ENCODE peak calls at places on chromosomes 2 and 18, in five cellular contexts. One of them, this sample, is unnamed.

GRCh38 chr2:48356701-48357322 is 173.1 kb upstream of the STON1 start:
- DNase-seq in activated CD4-positive, alpha-beta T cell treated with anti-CD3 and anti-CD28 coated beads, Interleukin-2, amount 50 U/mL, for 1 hour: no peak
- DNase-seq in osteocyte: no peak
- DNase-seq in renal cortical epithelial cell: peak; percentile 20
- DNase-seq in activated naive CD4-positive, alpha-beta T cell treated with Interleukin-2 at 50 U/mL for 16 hours: no peak
- DNase-seq in this sample: no peak

GRCh38 chr2:159497256-159497655 is 119.1 kb downstream of the BAZ2B start:
- DNase-seq in activated naive CD4-positive, alpha-beta T cell treated with Interleukin-2 at 50 U/mL for 16 hours: no peak
- DNase-seq in activated CD4-positive, alpha-beta T cell treated with anti-CD3 and anti-CD28 coated beads, Interleukin-2, amount 50 U/mL, for 1 hour: no peak
- DNase-seq in renal cortical epithelial cell: peak; percentile 85
- DNase-seq in osteocyte: no peak
- DNase-seq in this sample: no peak

GRCh38 chr18:36769611-36770314 is 59.0 kb downstream of the TPGS2 start:
- DNase-seq in activated naive CD4-positive, alpha-beta T cell treated with Interleukin-2 at 50 U/mL for 16 hours: no peak
- DNase-seq in osteocyte: no peak
- DNase-seq in renal cortical epithelial cell: no peak
- DNase-seq in activated CD4-positive, alpha-beta T cell treated with anti-CD3 and anti-CD28 coated beads, Interleukin-2, amount 50 U/mL, for 1 hour: no peak
- DNase-seq in this sample: peak; percentile 21

GRCh38 chr2:207394203-207394741 is 135.5 kb upstream of the CREB1 start:
- DNase-seq in activated naive CD4-positive, alpha-beta T cell treated with Interleukin-2 at 50 U/mL for 16 hours: no peak
- DNase-seq in osteocyte: no peak
- DNase-seq in renal cortical epithelial cell: peak; percentile 51
- DNase-seq in activated CD4-positive, alpha-beta T cell treated with anti-CD3 and anti-CD28 coated beads, Interleukin-2, amount 50 U/mL, for 1 hour: no peak
- DNase-seq in this sample: no peak

GRCh38 chr2:48253301-48253700 is 276.7 kb upstream of the STON1 start:
- DNase-seq in activated naive CD4-positive, alpha-beta T cell treated with Interleukin-2 at 50 U/mL for 16 hours: no peak
- DNase-seq in osteocyte: no peak
- DNase-seq in renal cortical epithelial cell: peak; percentile 12
- DNase-seq in activated CD4-positive, alpha-beta T cell treated with anti-CD3 and anti-CD28 coated beads, Interleukin-2, amount 50 U/mL, for 1 hour: no peak
- DNase-seq in this sample: no peak

GRCh38 chr18:79583984-79584401 is 95.6 kb upstream of the CTDP1 start:
- DNase-seq in osteocyte: peak; percentile 69
- DNase-seq in activated naive CD4-positive, alpha-beta T cell treated with Interleukin-2 at 50 U/mL for 16 hours: no peak
- DNase-seq in activated CD4-positive, alpha-beta T cell treated with anti-CD3 and anti-CD28 coated beads, Interleukin-2, amount 50 U/mL, for 1 hour: no peak
- DNase-seq in renal cortical epithelial cell: no peak
- DNase-seq in this sample: no peak

GRCh38 chr18:58044370-58045264 is 591 bp downstream of the NEDD4L start:
- DNase-seq in activated naive CD4-positive, alpha-beta T cell treated with Interleukin-2 at 50 U/mL for 16 hours: peak; percentile 47
- DNase-seq in osteocyte: no peak
- DNase-seq in activated CD4-positive, alpha-beta T cell treated with anti-CD3 and anti-CD28 coated beads, Interleukin-2, amount 50 U/mL, for 1 hour: peak; percentile 37
- DNase-seq in renal cortical epithelial cell: no peak
- DNase-seq in this sample: peak; percentile 72

GRCh38 chr2:12070153-12070552 is 323.7 kb downstream of the LPIN1 start:
- DNase-seq in activated CD4-positive, alpha-beta T cell treated with anti-CD3 and anti-CD28 coated beads, Interleukin-2, amount 50 U/mL, for 1 hour: no peak
- DNase-seq in activated naive CD4-positive, alpha-beta T cell treated with Interleukin-2 at 50 U/mL for 16 hours: no peak
- DNase-seq in renal cortical epithelial cell: no peak
- DNase-seq in osteocyte: no peak
- DNase-seq in this sample: no peak

GRCh38 chr2:129748653-129749052 is 230.8 kb upstream of the RAB6C start:
- DNase-seq in osteocyte: no peak
- DNase-seq in activated CD4-positive, alpha-beta T cell treated with anti-CD3 and anti-CD28 coated beads, Interleukin-2, amount 50 U/mL, for 1 hour: no peak
- DNase-seq in activated naive CD4-positive, alpha-beta T cell treated with Interleukin-2 at 50 U/mL for 16 hours: no peak
- DNase-seq in renal cortical epithelial cell: no peak
- DNase-seq in this sample: no peak

GRCh38 chr2:21256006-21256405 is 132.2 kb downstream of the TDRD15 start:
- DNase-seq in osteocyte: no peak
- DNase-seq in activated naive CD4-positive, alpha-beta T cell treated with Interleukin-2 at 50 U/mL for 16 hours: no peak
- DNase-seq in renal cortical epithelial cell: peak; percentile 77
- DNase-seq in activated CD4-positive, alpha-beta T cell treated with anti-CD3 and anti-CD28 coated beads, Interleukin-2, amount 50 U/mL, for 1 hour: no peak
- DNase-seq in this sample: no peak

GRCh38 chr2:57862153-57862552 is 184.5 kb upstream of the VRK2 start:
- DNase-seq in activated naive CD4-positive, alpha-beta T cell treated with Interleukin-2 at 50 U/mL for 16 hours: no peak
- DNase-seq in osteocyte: no peak
- DNase-seq in activated CD4-positive, alpha-beta T cell treated with anti-CD3 and anti-CD28 coated beads, Interleukin-2, amount 50 U/mL, for 1 hour: no peak
- DNase-seq in renal cortical epithelial cell: no peak
- DNase-seq in this sample: no peak

GRCh38 chr2:191746809-191747208 is 68.9 kb downstream of the NABP1 start:
- DNase-seq in osteocyte: no peak
- DNase-seq in activated CD4-positive, alpha-beta T cell treated with anti-CD3 and anti-CD28 coated beads, Interleukin-2, amount 50 U/mL, for 1 hour: no peak
- DNase-seq in renal cortical epithelial cell: no peak
- DNase-seq in activated naive CD4-positive, alpha-beta T cell treated with Interleukin-2 at 50 U/mL for 16 hours: no peak
- DNase-seq in this sample: no peak

GRCh38 chr18:27143580-27144287 is 41.4 kb downstream of the CHST9 start:
- DNase-seq in activated naive CD4-positive, alpha-beta T cell treated with Interleukin-2 at 50 U/mL for 16 hours: no peak
- DNase-seq in activated CD4-positive, alpha-beta T cell treated with anti-CD3 and anti-CD28 coated beads, Interleukin-2, amount 50 U/mL, for 1 hour: no peak
- DNase-seq in osteocyte: no peak
- DNase-seq in renal cortical epithelial cell: peak; percentile 65
- DNase-seq in this sample: no peak